ENCODE peak calls at places on chromosomes 7 and 10, in five cellular contexts. G, V, H, S and N are unnamed samples.
A peak's percentile ranks its signal among the peaks of the same experiment; 100 is the strongest.

GRCh38 chr7:80224416-80224815 is 89.8 kb downstream of the GNAI1 start:
- DNase-seq in G (no peak), V (no peak), H (no peak), S (no peak), N (no peak)

GRCh38 chr10:61903184-61903990 is 1.9 kb downstream of the ARID5B start:
- DNase-seq in G (no peak), V (peak; percentile 39), H (peak; percentile 65), S (peak; percentile 55), N (no peak)

GRCh38 chr10:73771722-73772279 is 10.0 kb upstream of the CHCHD1 start:
- DNase-seq in G (no peak), V (no peak), H (peak; percentile 76), S (peak; percentile 90), N (no peak)

GRCh38 chr10:98919899-98920298 is 315.8 kb downstream of the HPSE2 start:
- DNase-seq in G (no peak), V (no peak), H (no peak), S (no peak), N (no peak)

GRCh38 chr7:134029-134428 is 58.3 kb upstream of the FAM20C start:
- DNase-seq in G (no peak), V (no peak), H (no peak), S (no peak), N (no peak)

GRCh38 chr7:150988230-150989226 is 2.3 kb upstream of the NOS3 start:
- DNase-seq in G (no peak), V (peak; percentile 45), H (peak; percentile 54), S (no peak), N (no peak)

GRCh38 chr7:1434891-1435670 is 24.2 kb downstream of the MICALL2 start:
- DNase-seq in G (no peak), V (no peak), H (no peak), S (no peak), N (no peak)

GRCh38 chr10:55509168-55509567 is 708.1 kb upstream of the PCDH15 start:
- DNase-seq in G (no peak), V (no peak), H (no peak), S (no peak), N (no peak)

GRCh38 chr7:158024351-158024715 is 563.3 kb downstream of the PTPRN2 start:
- DNase-seq in G (no peak), V (no peak), H (no peak), S (peak; percentile 16), N (no peak)

GRCh38 chr7:151736403-151736909 is 140.5 kb downstream of the PRKAG2 start:
- DNase-seq in G (no peak), V (no peak), H (no peak), S (peak; percentile 96), N (peak; percentile 28)

DNA sequence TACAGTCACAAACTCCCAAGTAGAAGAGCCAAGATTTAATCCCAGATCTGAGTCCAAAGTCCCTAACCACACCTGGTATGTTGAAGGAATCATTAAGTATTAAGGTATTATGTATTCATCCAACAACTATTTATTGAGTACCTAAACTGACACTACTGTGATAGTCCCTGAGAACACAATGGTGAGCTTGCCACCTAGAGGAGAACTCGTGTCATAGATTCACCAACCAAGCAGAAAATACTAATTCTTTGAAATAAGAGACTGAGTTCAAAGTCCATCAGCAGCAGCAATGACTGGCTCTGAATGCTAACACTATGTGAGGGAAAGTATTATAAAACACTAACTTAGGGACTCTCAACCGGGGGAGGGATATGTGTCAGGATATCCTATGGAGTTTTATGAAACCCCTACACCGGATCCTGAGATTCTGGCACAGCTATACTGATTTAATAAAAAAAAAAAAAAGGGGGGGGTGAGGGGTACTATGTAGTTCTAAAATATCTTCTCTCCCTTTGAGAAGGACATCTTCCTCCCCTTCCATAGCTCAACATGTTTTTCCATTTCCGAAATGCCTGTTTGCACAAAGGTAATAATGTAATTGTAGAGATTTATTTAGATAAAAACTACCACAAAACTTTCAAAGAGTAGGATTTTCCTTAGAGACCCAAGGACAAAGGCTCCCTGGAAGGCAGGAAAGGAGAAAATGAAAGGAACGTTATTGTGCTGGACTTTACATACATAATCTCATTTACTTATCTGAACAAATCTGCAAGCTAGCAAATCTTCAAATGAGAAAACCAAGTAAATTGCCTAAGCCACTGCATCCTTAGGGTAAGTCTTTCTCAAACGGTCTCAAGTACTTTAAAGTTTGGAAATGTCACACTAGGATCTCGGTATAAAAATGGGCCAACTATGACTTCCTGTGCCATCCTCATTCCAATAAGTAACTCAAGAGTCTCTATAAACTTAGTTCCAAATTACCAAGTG is 1.5 kb downstream of the NCOA4 start:
- DNase-seq in G (no peak), V (no peak), H (peak; percentile 45), S (no peak), N (no peak)
- H3K36me3 ChIP-seq in G (peaks cover 10% of the 10 kb centered on the region), V (no peaks in the 10 kb centered on the region), H (no peaks in the 10 kb centered on the region), S (peaks cover 25% of the 10 kb centered on the region), N (no peaks in the 10 kb centered on the region)

GRCh38 chr7:33745934-33746333 is 159.4 kb upstream of the BMPER start:
- DNase-seq in G (no peak), V (no peak), H (no peak), S (no peak), N (no peak)
- H3K36me3 ChIP-seq in G (no peaks in the 10 kb centered on the region), V (no peaks in the 10 kb centered on the region), H (no peaks in the 10 kb centered on the region), S (no peaks in the 10 kb centered on the region), N (no peaks in the 10 kb centered on the region)

GRCh38 chr10:103658049-103658577 is 164.6 kb downstream of the NEURL1 start:
- DNase-seq in G (no peak), V (no peak), H (no peak), S (no peak), N (no peak)
- H3K36me3 ChIP-seq in G (peaks cover 28% of the 10 kb centered on the region), V (no peaks in the 10 kb centered on the region), H (no peaks in the 10 kb centered on the region), S (peaks cover 59% of the 10 kb centered on the region), N (peaks cover 11% of the 10 kb centered on the region)

GRCh38 chr7:73446716-73447115 is 13.1 kb downstream of the FZD9 start:
- DNase-seq in G (no peak), V (no peak), H (no peak), S (no peak), N (no peak)

GRCh38 chr7:73448609-73449008 is 15.0 kb downstream of the FZD9 start:
- DNase-seq in G (no peak), V (no peak), H (no peak), S (no peak), N (no peak)

GRCh38 chr7:73447121-73447520 is 13.5 kb downstream of the FZD9 start:
- DNase-seq in G (no peak), V (no peak), H (no peak), S (no peak), N (no peak)

GRCh38 chr7:73451780-73452398 is 18.3 kb downstream of the FZD9 start:
- DNase-seq in G (no peak), V (no peak), H (peak; percentile 39), S (no peak), N (no peak)

GRCh38 chr7:73449422-73449821 is 15.8 kb downstream of the FZD9 start:
- DNase-seq in G (no peak), V (no peak), H (no peak), S (no peak), N (no peak)
- H3K36me3 ChIP-seq in G (peaks cover 93% of the 10 kb centered on the region), V (peaks cover 61% of the 10 kb centered on the region), H (peaks cover 61% of the 10 kb centered on the region), S (peaks cover 95% of the 10 kb centered on the region), N (peaks cover 55% of the 10 kb centered on the region)

DNA sequence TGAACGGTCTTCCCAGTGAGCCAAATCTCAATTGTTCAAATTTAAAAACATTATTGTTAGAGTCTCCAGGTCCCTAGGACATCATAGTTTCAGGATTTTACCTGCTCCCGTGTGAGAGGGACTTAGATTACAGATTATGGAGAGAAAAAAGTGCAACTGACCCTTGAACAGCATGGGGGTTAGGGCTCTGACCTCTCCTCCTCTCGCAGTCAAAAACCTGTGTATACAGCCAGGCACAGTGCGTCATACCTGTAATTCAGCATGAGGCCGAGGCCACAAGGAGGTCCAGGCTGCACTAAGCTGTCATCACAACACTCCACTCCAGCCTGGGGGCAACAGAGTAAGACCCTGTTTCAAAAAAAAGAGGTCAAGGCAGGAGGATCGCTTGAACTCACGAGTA is 25.5 kb downstream of the BAZ1B start:
- DNase-seq in G (no peak), V (no peak), H (no peak), S (no peak), N (no peak)
- H3K36me3 ChIP-seq in G (peaks cover 99% of the 10 kb centered on the region), V (peaks cover 30% of the 10 kb centered on the region), H (peaks cover 58% of the 10 kb centered on the region), S (peaks cover 98% of the 10 kb centered on the region), N (peaks cover 80% of the 10 kb centered on the region)

GRCh38 chr7:135993950-135994349 is 16.8 kb upstream of the MTPN start:
- DNase-seq in G (no peak), V (no peak), H (no peak), S (no peak), N (no peak)

GRCh38 chr7:135991906-135992305 is 14.7 kb upstream of the MTPN start:
- DNase-seq in G (no peak), V (no peak), H (no peak), S (no peak), N (no peak)

GRCh38 chr7:135991322-135991721 is 14.2 kb upstream of the MTPN start:
- DNase-seq in G (no peak), V (no peak), H (no peak), S (no peak), N (no peak)

GRCh38 chr7:135995751-135996150 is 18.6 kb upstream of the MTPN start:
- DNase-seq in G (no peak), V (no peak), H (no peak), S (no peak), N (no peak)

DNA sequence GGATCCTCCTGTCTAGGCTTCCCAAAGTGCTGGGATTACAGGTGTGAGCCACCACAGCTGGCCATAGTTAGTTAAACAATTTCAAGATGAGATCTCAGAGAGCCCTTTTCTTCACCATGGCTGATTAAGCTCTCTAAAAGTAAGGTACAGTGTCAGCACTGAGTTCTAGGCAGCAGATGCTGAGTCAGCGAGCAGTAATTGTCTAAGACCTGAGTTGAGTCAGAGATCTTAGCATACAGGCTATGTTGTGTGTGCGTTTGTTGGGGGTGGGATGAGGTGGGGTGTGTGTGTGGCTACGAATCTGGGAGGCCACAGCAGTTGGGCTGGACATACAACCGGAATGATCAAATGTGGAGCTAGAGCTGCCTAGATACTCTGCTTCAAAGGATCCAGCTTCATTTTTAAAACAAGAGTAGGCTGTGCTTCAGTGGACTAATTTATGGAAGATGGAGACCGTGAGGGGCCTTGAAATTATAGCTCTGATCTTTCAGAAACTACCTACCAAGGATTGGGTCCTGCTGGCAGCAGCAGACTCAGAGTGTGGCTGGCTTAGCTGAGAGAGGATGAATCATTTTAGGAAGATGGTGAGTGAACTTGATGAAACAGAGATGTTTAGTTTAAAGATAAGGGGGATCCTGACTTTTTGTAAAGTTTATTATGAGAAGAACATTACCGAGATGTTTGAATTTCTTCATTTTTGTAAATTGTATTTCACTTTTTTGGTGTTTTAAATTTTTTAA is 17.5 kb upstream of the MTPN start:
- DNase-seq in G (no peak), V (no peak), H (no peak), S (no peak), N (no peak)
- H3K36me3 ChIP-seq in G (no peaks in the 10 kb centered on the region), V (no peaks in the 10 kb centered on the region), H (no peaks in the 10 kb centered on the region), S (no peaks in the 10 kb centered on the region), N (no peaks in the 10 kb centered on the region)

GRCh38 chr7:45065031-45065995 is 23.5 kb downstream of the NACAD start:
- DNase-seq in G (no peak), V (no peak), H (no peak), S (peak; percentile 24), N (no peak)
- H3K36me3 ChIP-seq in G (peaks cover 30% of the 10 kb centered on the region), V (peaks cover 66% of the 10 kb centered on the region), H (peaks cover 63% of the 10 kb centered on the region), S (peaks cover 62% of the 10 kb centered on the region), N (peaks cover 38% of the 10 kb centered on the region)

DNA sequence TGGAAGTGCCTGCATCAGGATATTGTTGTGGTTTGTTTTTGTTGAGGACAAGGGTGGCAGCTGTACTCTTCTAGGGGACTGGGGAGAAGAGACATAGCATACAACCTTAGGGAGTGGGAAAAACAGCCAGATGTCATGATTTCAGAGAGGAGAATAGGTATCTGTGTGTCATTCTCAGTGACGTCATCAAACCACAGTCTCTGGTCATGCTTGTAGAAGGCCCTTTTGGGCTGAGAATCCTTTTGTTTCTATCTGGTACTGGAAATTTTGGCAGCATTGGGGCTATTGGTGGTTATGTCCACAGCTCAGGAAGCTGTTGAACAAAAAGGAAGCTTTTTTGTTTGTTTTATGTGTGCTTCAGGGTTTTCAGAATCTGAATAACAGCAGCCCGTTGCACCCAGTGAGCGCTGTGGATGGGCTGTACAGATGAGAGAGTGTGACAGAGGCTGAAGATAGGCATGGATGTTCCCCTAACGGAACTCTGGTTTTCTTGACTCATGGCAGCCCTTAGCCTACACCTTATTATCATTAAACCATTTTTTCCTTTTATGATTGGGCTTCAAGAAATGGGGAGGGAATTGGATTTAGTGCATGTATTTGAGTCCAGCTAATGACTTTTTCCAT is 65.6 kb downstream of the SND1 start:
- DNase-seq in G (no peak), V (no peak), H (no peak), S (no peak), N (no peak)
- H3K36me3 ChIP-seq in G (peaks cover 98% of the 10 kb centered on the region), V (peaks cover 13% of the 10 kb centered on the region), H (peaks cover 19% of the 10 kb centered on the region), S (peaks cover 65% of the 10 kb centered on the region), N (peaks cover 8% of the 10 kb centered on the region)